ENCODE peak calls at places on chromosomes 1 and 21, in eight cellular contexts. S is amniotic stem cell; Z is stimulated activated CD4-positive, alpha-beta T cell treated with anti-CD3 and anti-CD28 coated beads, Interleukin-15, amount 100 ng/mL, for 1 hour; D is NCI-H2081 treated with DMSO at 0.1 percent for 48 hours; U is stimulated activated CD8-positive, alpha-beta memory T cell treated with anti-CD3 and anti-CD28 coated beads, Interleukin-4, amount 100 ng/mL, for 1 hour; V is lung; Q is esophagus squamous epithelium; N is BE2C. G is an unnamed sample.

GRCh38 chr1:229718177-229718576 is 92.1 kb downstream of the URB2 start:
- DNase-seq in S (no peak), Z (no peak), D (no peak), U (no peak), V (no peak), Q (no peak), N (no peak), G (no peak)

GRCh38 chr1:228899421-228899956 is 164.2 kb downstream of the RHOU start:
- DNase-seq in S (no peak), Z (no peak), D (no peak), U (no peak), V (no peak), Q (no peak), N (peak; percentile 49), G (no peak)

GRCh38 chr1:64175639-64176038 is 27.8 kb upstream of the UBE2U start:
- DNase-seq in S (no peak), Z (no peak), D (no peak), U (no peak), V (no peak), Q (no peak), N (no peak), G (no peak)

GRCh38 chr1:190098107-190098506 is 379.6 kb downstream of the BRINP3 start:
- DNase-seq in S (no peak), Z (no peak), D (no peak), U (no peak), V (no peak), Q (no peak), N (no peak), G (no peak)

GRCh38 chr1:9069324-9070100 is at the start of gene SLC2A5:
- DNase-seq in S (no peak), Z (no peak), D (no peak), U (no peak), V (no peak), Q (no peak), N (no peak), G (no peak)

GRCh38 chr1:51627672-51628071 is 10.8 kb downstream of the OSBPL9 start:
- DNase-seq in S (peak; percentile 5), Z (no peak), D (no peak), U (no peak), V (no peak), Q (no peak), N (peak; percentile 6), G (no peak)

GRCh38 chr1:226491093-226491850 is 57.3 kb upstream of the STUM start:
- DNase-seq in S (no peak), Z (no peak), D (no peak), U (no peak), V (no peak), Q (no peak), N (no peak), G (no peak)

GRCh38 chr1:7383671-7384070 is 387.4 kb upstream of the VAMP3 start:
- DNase-seq in S (no peak), Z (no peak), D (no peak), U (no peak), V (no peak), Q (no peak), N (no peak), G (no peak)

GRCh38 chr1:2226525-2227340 is 1.4 kb upstream of the SKI start:
- DNase-seq in S (no peak), Z (no peak), D (no peak), U (no peak), V (no peak), Q (no peak), N (no peak), G (no peak)

GRCh38 chr21:14533555-14534400 is 12.3 kb downstream of the SAMSN1 start:
- DNase-seq in S (no peak), Z (no peak), D (no peak), U (no peak), V (no peak), Q (no peak), N (no peak), G (no peak)

GRCh38 chr1:55280731-55281130 is 65.6 kb upstream of the USP24 start:
- DNase-seq in S (no peak), Z (no peak), D (no peak), U (no peak), V (no peak), Q (no peak), N (no peak), G (no peak)

GRCh38 chr1:154729598-154729997 is 121.6 kb upstream of the ADAR start:
- DNase-seq in S (no peak), Z (no peak), D (no peak), U (no peak), V (no peak), Q (no peak), N (no peak), G (no peak)

GRCh38 chr1:7470904-7471638 is 300.0 kb upstream of the VAMP3 start:
- DNase-seq in S (peak; percentile 98), Z (no peak), D (no peak), U (no peak), V (peak; percentile 81), Q (no peak), N (peak; percentile 87), G (no peak)

G was measured in NCI-H1436 treated with DMSO at 0.1 percent for 48 hours.